ENCODE peak calls at places on chromosomes 5 and 9, in ten cellular contexts. Y is fibroblast of lung, T is choroid plexus epithelial cell, X is cardiac muscle cell, D is lower leg skin, C is tibial artery, M is heart right ventricle, P is BJ, W is K562, S is AG04450. U is an unnamed sample.

GRCh38 chr5:143395638-143396352 is 7.7 kb downstream of the NR3C1 start:
- DNase-seq in Y (no peak), T (no peak), X (no peak), D (no peak), C (no peak), M (no peak), P (no peak), W (no peak), S (no peak), U (no peak)

GRCh38 chr9:99809586-99810357 is 11.9 kb upstream of the NR4A3 start:
- DNase-seq in Y (no peak), T (no peak), X (no peak), D (no peak), C (no peak), M (no peak), P (no peak), W (no peak), S (no peak), U (no peak)

GRCh38 chr9:137515338-137515724 is 34.9 kb downstream of the PNPLA7 start:
- DNase-seq in Y (no peak), T (no peak), X (no peak), D (no peak), C (no peak), M (no peak), P (no peak), W (no peak), S (no peak), U (no peak)

GRCh38 chr9:4117835-4118610 is 181.8 kb downstream of the GLIS3 start:
- DNase-seq in Y (no peak), T (no peak), X (no peak), D (no peak), C (no peak), M (peak; percentile 45), P (no peak), W (peak; percentile 61), S (no peak), U (no peak)

GRCh38 chr9:135032041-135032835 is 55.2 kb upstream of the OLFM1 start:
- DNase-seq in Y (no peak), T (no peak), X (no peak), D (no peak), C (no peak), M (no peak), P (no peak), W (no peak), S (no peak), U (no peak)

GRCh38 chr5:143957455-143957854 is 145.5 kb downstream of the HMHB1 start:
- DNase-seq in Y (no peak), T (no peak), X (no peak), D (no peak), C (no peak), M (no peak), P (no peak), W (no peak), S (no peak), U (no peak)

GRCh38 chr5:95916687-95917085 is 45.0 kb downstream of the ELL2 start:
- DNase-seq in Y (no peak), T (no peak), X (peak; percentile 46), D (no peak), C (no peak), M (no peak), P (no peak), W (no peak), S (no peak), U (no peak)

GRCh38 chr9:5626727-5627634 is 1.9 kb upstream of the RIC1 start:
- DNase-seq in Y (peak; percentile 73), T (peak; percentile 86), X (peak; percentile 93), D (peak; percentile 78), C (peak; percentile 74), M (peak; percentile 14), P (peak; percentile 57), W (peak; percentile 18), S (no peak), U (no peak)

GRCh38 chr5:116872986-116873385 is 298.4 kb upstream of the SEMA6A start:
- DNase-seq in Y (no peak), T (peak; percentile 44), X (peak; percentile 51), D (no peak), C (no peak), M (no peak), P (no peak), W (no peak), S (no peak), U (peak; percentile 27)

GRCh38 chr5:122352331-122352730 is 40.3 kb downstream of the SNCAIP start:
- DNase-seq in Y (peak; percentile 42), T (peak; percentile 4), X (peak; percentile 46), D (no peak), C (no peak), M (no peak), P (no peak), W (no peak), S (no peak), U (no peak)

GRCh38 chr9:84296146-84296843 is 44.3 kb downstream of the SLC28A3 start:
- DNase-seq in Y (peak; percentile 88), T (peak; percentile 81), X (peak; percentile 50), D (no peak), C (no peak), M (no peak), P (no peak), W (no peak), S (peak; percentile 49), U (no peak)

GRCh38 chr5:111223086-111223789 is 946 bp upstream of the CAMK4 start:
- DNase-seq in Y (no peak), T (no peak), X (no peak), D (no peak), C (no peak), M (no peak), P (no peak), W (no peak), S (no peak), U (no peak)

GRCh38 chr9:105278751-105279150 is 34.3 kb downstream of the SLC44A1 start:
- DNase-seq in Y (no peak), T (no peak), X (no peak), D (no peak), C (no peak), M (no peak), P (no peak), W (no peak), S (no peak), U (no peak)

GRCh38 chr9:82332018-82332773 is 343.6 kb downstream of the SPATA31D1 start:
- DNase-seq in Y (peak; percentile 97), T (peak; percentile 83), X (peak; percentile 85), D (no peak), C (no peak), M (no peak), P (peak; percentile 74), W (no peak), S (peak; percentile 60), U (no peak)

GRCh38 chr9:138052635-138053320 is 175.2 kb downstream of the CACNA1B start:
- DNase-seq in Y (no peak), T (no peak), X (no peak), D (no peak), C (no peak), M (no peak), P (no peak), W (no peak), S (no peak), U (no peak)

GRCh38 chr9:94804917-94805544 is 78.5 kb downstream of the AOPEP start:
- DNase-seq in Y (peak; percentile 50), T (no peak), X (no peak), D (no peak), C (no peak), M (no peak), P (no peak), W (no peak), S (no peak), U (no peak)

GRCh38 chr5:39948867-39949468 is 524.2 kb upstream of the DAB2 start:
- DNase-seq in Y (peak; percentile 60), T (peak; percentile 90), X (peak; percentile 79), D (peak; percentile 71), C (peak; percentile 52), M (no peak), P (peak; percentile 1), W (peak; percentile 52), S (peak; percentile 44), U (peak; percentile 46)

DNA sequence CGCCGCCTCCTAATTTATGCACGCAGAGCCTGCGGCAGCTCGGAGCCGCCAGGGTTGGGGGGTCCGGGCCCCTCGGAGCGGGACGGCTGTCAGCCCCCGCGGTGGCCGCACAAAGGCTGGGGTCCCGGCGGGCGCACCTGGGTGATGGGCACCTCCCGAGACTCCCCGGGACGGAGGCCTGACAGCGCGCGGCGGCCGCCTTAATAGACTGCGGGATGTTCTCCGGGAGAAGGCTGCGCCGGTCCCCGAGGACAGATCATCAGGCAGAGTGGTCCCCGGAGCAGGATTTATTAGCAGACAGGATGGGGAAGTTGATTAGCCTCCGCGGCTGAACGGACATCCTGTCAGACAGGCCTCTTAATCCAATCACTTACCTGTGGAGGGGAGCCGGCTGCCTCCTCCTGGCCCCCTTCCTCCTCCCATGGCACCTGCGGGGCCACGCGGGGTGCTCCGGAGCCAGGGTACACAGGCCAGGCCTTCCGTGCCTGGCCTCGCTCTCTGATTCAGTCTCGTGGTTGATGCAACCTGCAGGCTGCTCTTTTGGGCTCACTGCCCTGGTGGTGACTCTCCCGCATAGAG is 166.9 kb downstream of the MELK start:
- DNase-seq in Y (no peak), T (no peak), X (no peak), D (no peak), C (no peak), M (no peak), P (no peak), W (no peak), S (no peak), U (no peak)
- H3K4me3 ChIP-seq in Y (no peak overlapping the region), T (no peak overlapping the region), X (no peak overlapping the region), D (no peak overlapping the region), C (no peak overlapping the region), M (no peak overlapping the region), P (no peak overlapping the region), W (no peak overlapping the region), S (no peak overlapping the region), U (no peak overlapping the region)

DNA sequence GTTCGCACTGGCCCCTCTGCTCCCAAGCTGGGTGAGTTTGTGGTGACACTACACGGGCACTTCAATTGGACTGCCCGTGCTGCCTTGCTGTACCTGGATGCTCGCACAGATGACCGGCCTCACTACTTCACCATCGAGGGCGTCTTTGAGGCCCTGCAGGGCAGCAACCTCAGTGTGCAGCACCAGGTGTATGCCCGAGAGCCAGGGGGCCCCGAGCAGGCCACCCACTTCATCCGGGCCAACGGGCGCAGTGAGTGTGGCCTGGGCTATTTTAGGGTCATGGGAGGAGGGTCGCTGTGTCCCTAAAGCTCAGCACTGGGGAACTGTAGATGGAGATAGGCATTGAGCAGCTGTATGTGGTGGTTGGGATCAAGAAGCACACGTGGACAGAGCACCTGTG is 1.4 kb downstream of the NPR2 start:
- DNase-seq in Y (no peak), T (no peak), X (no peak), D (no peak), C (no peak), M (no peak), P (no peak), W (no peak), S (no peak), U (no peak)
- H3K4me3 ChIP-seq in Y (peak overlapping the region; percentile 37), T (no peak overlapping the region), X (no peak overlapping the region), D (no peak overlapping the region), C (peak overlapping the region; percentile 13), M (peak overlapping the region; percentile 70), P (peak overlapping the region; percentile 61), W (no peak overlapping the region), S (peak overlapping the region; percentile 36), U (no peak overlapping the region)

GRCh38 chr9:124285490-124285889 is 27.7 kb downstream of the NEK6 start:
- DNase-seq in Y (no peak), T (no peak), X (no peak), D (no peak), C (no peak), M (no peak), P (no peak), W (peak; percentile 57), S (no peak), U (no peak)
- H3K4me3 ChIP-seq in Y (no peak overlapping the region), T (no peak overlapping the region), X (no peak overlapping the region), D (no peak overlapping the region), C (no peak overlapping the region), M (no peak overlapping the region), P (no peak overlapping the region), W (no peak overlapping the region), S (no peak overlapping the region), U (no peak overlapping the region)

GRCh38 chr5:169942181-169942580 is 38.1 kb downstream of the INSYN2B start:
- DNase-seq in Y (peak; percentile 47), T (no peak), X (no peak), D (no peak), C (no peak), M (no peak), P (no peak), W (no peak), S (no peak), U (no peak)
- H3K4me3 ChIP-seq in Y (no peak overlapping the region), T (no peak overlapping the region), X (no peak overlapping the region), D (no peak overlapping the region), C (no peak overlapping the region), M (no peak overlapping the region), P (no peak overlapping the region), W (no peak overlapping the region), S (no peak overlapping the region), U (no peak overlapping the region)

U was measured in retinal pigment epithelial cell.